ENCODE peak calls at places on chromosomes 7 and 10, in ten cellular contexts. O is GOT3; N is stromal cell of bone marrow; M is central memory CD8-positive, alpha-beta T cell; R is ACHN; Q is NCI-H2081; X is NCI-H82; E is body of pancreas; A is left colon; J is bronchial epithelial cell. Z is an unnamed sample.

GRCh38 chr7:50598455-50599343 is 33.5 kb upstream of the DDC start:
- DNase-seq in M (no peak), J (no peak), Q (peak; percentile 38), R (no peak), O (no peak), A (no peak), X (peak; percentile 53), E (no peak), N (no peak), Z (no peak)

GRCh38 chr10:60718891-60719290 is 59.4 kb upstream of the CDK1 start:
- DNase-seq in A (no peak), M (no peak), Q (no peak), X (no peak), R (peak; percentile 15), E (no peak), J (no peak), N (no peak), O (no peak), Z (no peak)

GRCh38 chr7:45007571-45008328 is 7.7 kb downstream of the CCM2 start:
- DNase-seq in J (no peak), X (no peak), A (no peak), R (no peak), M (no peak), E (no peak), O (no peak), Q (no peak), N (no peak), Z (no peak)

GRCh38 chr10:66928000-66928770 is 2.3 kb downstream of the LRRTM3 start:
- DNase-seq in J (no peak), N (peak; percentile 2), A (no peak), O (no peak), E (no peak), R (no peak), X (peak; percentile 4), M (no peak), Q (no peak), Z (no peak)

GRCh38 chr7:101602484-101603241 is 26.4 kb downstream of the MYL10 start:
- DNase-seq in Q (peak; percentile 82), O (peak; percentile 32), M (peak; percentile 55), R (peak; percentile 86), J (peak; percentile 53), N (peak; percentile 45), X (peak; percentile 93), E (peak; percentile 77), A (peak; percentile 85), Z (peak; percentile 64)

GRCh38 chr10:63343476-63343875 is 122.3 kb downstream of the JMJD1C start:
- DNase-seq in R (no peak), X (no peak), O (no peak), Q (no peak), M (no peak), E (no peak), A (no peak), N (no peak), J (no peak), Z (no peak)

GRCh38 chr7:33853361-33854062 is 51.8 kb upstream of the BMPER start:
- DNase-seq in M (no peak), N (peak; percentile 70), O (no peak), X (no peak), J (no peak), A (no peak), E (no peak), R (no peak), Q (no peak), Z (no peak)

GRCh38 chr10:11429439-11430052 is 181.9 kb downstream of the USP6NL start:
- DNase-seq in O (no peak), J (no peak), A (no peak), Q (no peak), R (peak; percentile 1), X (no peak), N (no peak), E (no peak), M (no peak), Z (no peak)

GRCh38 chr10:29689001-29689400 is 54.2 kb upstream of the SVIL start:
- DNase-seq in R (peak; percentile 57), J (peak; percentile 83), A (no peak), Q (no peak), O (no peak), N (peak; percentile 44), E (no peak), X (no peak), M (no peak), Z (no peak)

GRCh38 chr10:103504181-103504783 is 10.8 kb downstream of the NEURL1 start:
- DNase-seq in O (no peak), R (peak; percentile 98), A (no peak), J (peak; percentile 73), N (no peak), X (no peak), E (peak; percentile 71), Q (no peak), M (no peak), Z (no peak)

GRCh38 chr10:114982989-114983388 is 45.0 kb downstream of the TRUB1 start:
- DNase-seq in N (no peak), O (no peak), J (no peak), Q (no peak), R (no peak), A (no peak), E (no peak), M (no peak), X (no peak), Z (no peak)

GRCh38 chr7:149771696-149772235 is 1.6 kb downstream of the ZNF467 start:
- DNase-seq in M (peak; percentile 64), R (peak; percentile 96), A (peak; percentile 90), Q (peak; percentile 84), N (peak; percentile 56), X (peak; percentile 94), E (peak; percentile 95), J (peak; percentile 63), O (peak; percentile 35), Z (peak; percentile 77)

GRCh38 chr10:15897282-15897681 is 37.0 kb upstream of the MINDY3 start:
- DNase-seq in R (peak; percentile 8), O (no peak), M (no peak), N (peak; percentile 12), Q (no peak), E (no peak), J (peak; percentile 57), X (no peak), A (no peak), Z (no peak)